ENCODE peak calls at places on chromosomes 12 and 14, in eight cellular contexts. A, T, G, P, W, K, O and M are unnamed samples.
A peak's percentile ranks its signal among the peaks of the same experiment; 100 is the strongest.

GRCh38 chr12:3336606-3337311 is 154.2 kb upstream of the PRMT8 start:
- DNase-seq in T (no peak), P (peak; percentile 57), G (peak; percentile 56), W (peak; percentile 82), A (no peak), O (peak; percentile 36), K (no peak), M (no peak)

GRCh38 chr12:7269273-7269672 is 34.6 kb upstream of the ACSM4 start:
- DNase-seq in W (no peak), A (no peak), G (no peak), O (no peak), T (no peak), K (no peak), P (no peak), M (no peak)

GRCh38 chr12:98154850-98155249 is 360.5 kb upstream of the TMPO start:
- DNase-seq in T (no peak), K (no peak), P (peak; percentile 75), O (no peak), A (peak; percentile 25), G (no peak), W (peak; percentile 11), M (peak; percentile 66)

GRCh38 chr12:132169376-132169775 is 25.1 kb downstream of the NOC4L start:
- DNase-seq in T (peak; percentile 11), O (no peak), A (no peak), G (no peak), P (no peak), K (no peak), W (no peak), M (no peak)

GRCh38 chr14:54085137-54085810 is 128.6 kb upstream of the BMP4 start:
- DNase-seq in T (no peak), O (no peak), K (no peak), A (no peak), P (no peak), W (no peak), G (no peak), M (no peak)

GRCh38 chr12:48973992-48974673 is 2.6 kb upstream of the WNT10B start:
- DNase-seq in A (peak; percentile 47), P (peak; percentile 79), G (no peak), K (peak; percentile 58), T (peak; percentile 58), O (no peak), W (no peak), M (peak; percentile 47)

GRCh38 chr12:127389923-127390322 is 877.0 kb upstream of the TMEM132C start:
- DNase-seq in A (no peak), O (no peak), T (no peak), K (no peak), P (peak; percentile 72), W (no peak), G (no peak), M (no peak)

GRCh38 chr14:99560946-99561683 is 42.9 kb downstream of the CCDC85C start:
- DNase-seq in O (no peak), K (no peak), P (no peak), T (peak; percentile 64), A (peak; percentile 86), W (no peak), G (no peak), M (peak; percentile 86)

GRCh38 chr14:93944348-93945069 is 17.4 kb downstream of the FAM181A start:
- DNase-seq in T (no peak), G (no peak), A (peak; percentile 37), P (no peak), O (no peak), W (no peak), K (no peak), M (no peak)

GRCh38 chr12:59408431-59408830 is 187.4 kb upstream of the SLC16A7 start:
- DNase-seq in O (no peak), P (no peak), G (no peak), K (no peak), T (no peak), A (no peak), W (no peak), M (no peak)

GRCh38 chr14:36451346-36452065 is 68.5 kb downstream of the NKX2-1 start:
- DNase-seq in O (no peak), K (no peak), P (no peak), A (no peak), T (no peak), W (no peak), G (no peak), M (no peak)

GRCh38 chr12:52084491-52085231 is 5.2 kb downstream of the SMIM41 start:
- DNase-seq in G (no peak), A (no peak), T (no peak), O (no peak), W (no peak), K (no peak), P (no peak), M (no peak)

GRCh38 chr12:84305144-84305543 is 607.5 kb downstream of the SLC6A15 start:
- DNase-seq in K (no peak), O (no peak), P (no peak), W (no peak), G (no peak), A (no peak), T (no peak), M (no peak)

GRCh38 chr12:96120359-96121100 is 73.6 kb upstream of the ELK3 start:
- DNase-seq in O (no peak), G (no peak), A (no peak), W (no peak), T (no peak), K (no peak), P (peak; percentile 29), M (no peak)

GRCh38 chr12:56670836-56671235 is 17.2 kb downstream of the PTGES3 start:
- DNase-seq in G (no peak), O (no peak), T (no peak), A (no peak), P (no peak), W (no peak), K (no peak), M (no peak)

GRCh38 chr12:91777268-91777997 is 368.2 kb downstream of the BTG1 start:
- DNase-seq in T (no peak), W (no peak), G (no peak), P (no peak), O (no peak), A (no peak), K (no peak), M (no peak)

GRCh38 chr12:126784328-126784921 is 1482.5 kb upstream of the TMEM132C start:
- DNase-seq in O (no peak), G (peak; percentile 20), K (no peak), P (peak; percentile 69), T (no peak), W (peak; percentile 13), A (peak; percentile 58), M (peak; percentile 85)

GRCh38 chr12:126480396-126480795 is 1415.2 kb downstream of the AACS start:
- DNase-seq in P (peak; percentile 14), G (no peak), T (no peak), K (no peak), O (no peak), A (no peak), W (no peak), M (no peak)

DNA sequence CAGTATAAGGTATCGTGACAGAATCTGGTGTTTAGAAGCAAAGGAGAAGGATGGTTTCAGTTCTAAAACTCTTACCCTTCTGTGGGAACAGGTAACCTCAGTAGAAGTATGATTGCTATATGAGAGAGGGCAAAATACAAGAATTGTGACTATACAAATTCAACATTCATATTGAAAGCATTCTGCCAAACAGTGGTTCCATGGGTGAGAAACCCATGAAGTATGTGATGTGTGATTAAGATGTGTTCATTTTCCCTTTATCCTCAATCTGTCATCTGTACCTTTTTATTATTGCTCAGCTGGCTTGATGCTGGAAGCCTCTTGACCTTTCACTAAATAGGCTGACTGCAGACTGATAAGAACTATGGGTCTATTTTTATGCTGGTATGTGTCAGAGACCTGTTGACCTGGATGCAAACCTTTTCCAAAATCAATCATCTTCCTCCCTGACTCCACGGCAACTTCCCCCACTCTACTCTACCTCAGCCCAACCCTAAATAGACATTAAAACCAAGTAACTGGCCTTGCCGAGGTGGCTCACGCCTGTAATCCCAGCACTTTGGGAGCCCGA is 109.6 kb downstream of the STXBP6 start:
- DNase-seq in G (no peak), K (no peak), O (no peak), T (no peak), W (no peak), P (no peak), A (no peak), M (no peak)
- TF ChIP-seq CTCF in G (no peak), K (no peak), O (no peak), T (no peak), W (no peak), P (no peak), A (no peak), M (no peak)

DNA sequence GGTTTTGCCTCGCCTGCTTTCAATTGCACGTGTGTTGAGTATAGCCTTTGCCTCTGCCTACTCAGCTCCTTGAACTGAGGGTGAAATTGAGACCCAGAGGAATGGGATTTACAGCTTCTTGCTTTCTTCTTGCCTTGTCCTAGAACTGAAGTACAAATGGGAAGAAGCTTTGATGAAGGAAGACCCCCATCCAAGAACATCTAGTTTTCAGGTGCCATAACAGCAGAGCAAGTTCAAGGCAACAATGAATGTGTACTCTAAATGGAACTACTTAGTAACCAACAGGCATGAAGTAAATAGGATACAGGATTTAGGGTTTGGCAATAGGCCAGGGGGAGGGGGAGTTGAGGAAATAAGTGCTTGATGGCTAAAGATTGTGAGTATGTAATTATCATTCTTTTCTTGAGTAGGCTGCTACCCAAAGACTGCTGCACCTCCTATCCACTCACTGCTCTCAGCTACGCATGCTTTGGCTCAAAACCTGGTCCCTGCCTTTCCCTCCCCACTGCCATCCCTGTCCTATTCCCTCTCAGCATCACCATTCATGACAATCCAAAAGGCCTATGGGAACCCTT is 2.1 kb downstream of the GPX2 start:
- DNase-seq in O (no peak), T (no peak), G (no peak), W (no peak), P (no peak), A (no peak), K (no peak), M (no peak)
- H3K4me3 ChIP-seq in O (no peak overlapping the region), T (no peak overlapping the region), G (no peak overlapping the region), W (no peak overlapping the region), P (no peak overlapping the region), A (no peak overlapping the region), K (no peak overlapping the region), M (no peak overlapping the region)

DNA sequence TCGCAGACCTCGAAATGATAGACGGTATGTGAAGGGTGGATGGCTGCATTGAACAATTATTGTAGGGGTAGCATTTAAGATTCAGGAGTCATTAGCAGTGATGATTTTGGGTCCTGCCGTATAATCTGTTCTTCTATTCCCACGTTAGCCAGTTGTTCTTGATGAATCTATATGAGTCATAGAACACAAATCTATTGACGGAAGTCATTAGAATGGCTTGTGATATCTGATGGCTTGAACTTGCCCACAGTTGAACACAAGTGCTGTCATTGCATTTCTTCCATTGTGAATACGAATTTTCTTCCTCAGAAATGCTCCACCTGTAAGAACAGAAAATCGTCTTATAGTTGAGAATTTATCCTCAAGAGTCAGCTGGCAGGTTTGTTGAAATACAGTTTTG is 1.9 kb downstream of the SRSF5 start:
- DNase-seq in P (no peak), W (no peak), T (no peak), G (no peak), O (no peak), K (no peak), A (no peak), M (no peak)
- H3K27ac ChIP-seq in P (no peak overlapping the region), W (no peak overlapping the region), T (peak overlapping the region; percentile 97), G (peak overlapping the region; percentile 100), O (peak overlapping the region; percentile 100), K (no peak overlapping the region), A (no peak overlapping the region), M (no peak overlapping the region)

DNA sequence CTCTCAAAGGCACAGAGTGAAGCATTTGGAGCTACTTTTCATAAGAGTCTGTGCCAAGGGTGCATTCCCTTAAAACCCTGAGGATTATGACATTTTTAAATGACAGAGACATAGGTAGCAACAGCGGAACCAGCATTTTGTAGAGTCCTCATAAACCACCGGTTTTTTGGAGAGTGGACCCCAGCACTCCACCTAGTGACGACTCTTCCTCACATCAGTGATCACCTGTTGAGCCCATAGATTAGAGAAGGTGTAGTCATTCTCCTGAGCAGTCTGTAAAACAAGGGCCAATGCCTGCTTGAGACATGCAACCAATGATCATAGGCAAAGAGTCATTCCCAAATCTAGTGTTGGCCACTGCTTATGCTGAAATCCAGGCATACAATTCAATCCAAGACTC is 399.1 kb downstream of the GXYLT1 start:
- DNase-seq in O (no peak), W (no peak), T (no peak), K (no peak), A (no peak), P (no peak), G (no peak), M (no peak)
- TF ChIP-seq CTCF in O (no peak), W (no peak), T (no peak), K (no peak), A (no peak), P (no peak), G (no peak), M (no peak)